ENCODE peak calls at places on chromosomes 16 and 17, in six cellular contexts. F, C, Z, U, O and B are unnamed samples.

GRCh38 chr16:80806957-80807356 is 2.6 kb upstream of the CDYL2 start:
- DNase-seq in F (no peak), C (no peak), O (no peak), Z (no peak), U (no peak), B (no peak)

GRCh38 chr17:65099941-65100315 is 37.2 kb upstream of the RGS9 start:
- DNase-seq in Z (peak), O (peak), C (peak), F (peak), U (peak), B (no peak)

GRCh38 chr16:69105501-69106361 is at the start of gene HAS3:
- DNase-seq in C (peak), Z (no peak), F (peak), O (no peak), U (peak), B (peak)

GRCh38 chr16:86033016-86033474 is 134.1 kb downstream of the IRF8 start:
- DNase-seq in C (peak), O (no peak), F (no peak), U (no peak), Z (no peak), B (no peak)

GRCh38 chr17:34598161-34598776 is 18.9 kb downstream of the TMEM132E start:
- DNase-seq in U (no peak), C (peak), O (no peak), Z (no peak), F (no peak), B (no peak)

GRCh38 chr16:76207270-76207669 is 69.9 kb upstream of the CNTNAP4 start:
- DNase-seq in Z (no peak), F (no peak), O (no peak), U (no peak), C (peak), B (no peak)

GRCh38 chr17:35804658-35805192 is 4.6 kb upstream of the TAF15 start:
- DNase-seq in O (no peak), F (peak), U (peak), Z (peak), C (peak), B (no peak)

GRCh38 chr16:53713403-53714013 is 9.6 kb downstream of the FTO start:
- DNase-seq in C (no peak), F (no peak), O (no peak), Z (no peak), U (no peak), B (no peak)

GRCh38 chr17:39754958-39755549 is 17.3 kb downstream of the GRB7 start:
- DNase-seq in C (peak), F (no peak), U (peak), O (no peak), Z (peak), B (no peak)

DNA sequence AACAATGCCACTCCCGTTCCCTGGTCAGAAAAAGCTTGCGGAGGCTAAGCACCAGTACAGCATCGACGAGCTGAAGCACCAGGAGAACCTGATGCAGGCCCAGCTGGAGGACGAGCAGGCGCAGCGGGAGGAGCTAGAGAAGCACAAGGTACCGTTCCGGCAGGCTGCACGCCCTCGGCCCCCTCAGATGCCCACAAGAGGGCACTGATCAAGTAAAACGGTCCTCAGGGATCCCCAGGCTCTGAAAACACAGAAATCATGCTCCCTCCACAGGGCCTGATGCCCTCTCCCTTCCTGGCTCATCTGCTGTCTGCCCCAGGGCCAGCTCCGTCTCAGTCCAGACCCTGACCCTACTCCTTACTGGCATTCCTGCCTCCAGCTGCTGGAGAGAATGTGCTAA is 21.6 kb downstream of the DRC3 start:
- DNase-seq in U (no peak), C (peak), Z (no peak), F (peak), O (no peak), B (no peak)
- TF ChIP-seq CTCF in U (no peak), C (peak), Z (peak), F (peak), O (no peak), B (no peak)

GRCh38 chr17:41737680-41738023 is 3.2 kb upstream of the HAP1 start:
- DNase-seq in F (no peak), C (peak), O (no peak), U (no peak), Z (no peak), B (no peak)

GRCh38 chr17:41738801-41739112 is 4.3 kb upstream of the HAP1 start:
- DNase-seq in F (no peak), C (no peak), O (no peak), Z (no peak), U (no peak), B (no peak)

GRCh38 chr17:41739661-41740352 is 5.4 kb upstream of the HAP1 start:
- DNase-seq in C (no peak), U (no peak), Z (no peak), O (no peak), F (no peak), B (no peak)

GRCh38 chr17:41736983-41737679 is 2.7 kb upstream of the HAP1 start:
- DNase-seq in F (no peak), O (no peak), Z (no peak), C (no peak), U (no peak), B (no peak)

GRCh38 chr17:41738077-41738800 is 3.8 kb upstream of the HAP1 start:
- DNase-seq in U (peak), Z (peak), C (peak), F (peak), O (peak), B (peak)
- TF ChIP-seq CTCF in U (peak), Z (peak), C (peak), F (peak), O (peak), B (peak)

DNA sequence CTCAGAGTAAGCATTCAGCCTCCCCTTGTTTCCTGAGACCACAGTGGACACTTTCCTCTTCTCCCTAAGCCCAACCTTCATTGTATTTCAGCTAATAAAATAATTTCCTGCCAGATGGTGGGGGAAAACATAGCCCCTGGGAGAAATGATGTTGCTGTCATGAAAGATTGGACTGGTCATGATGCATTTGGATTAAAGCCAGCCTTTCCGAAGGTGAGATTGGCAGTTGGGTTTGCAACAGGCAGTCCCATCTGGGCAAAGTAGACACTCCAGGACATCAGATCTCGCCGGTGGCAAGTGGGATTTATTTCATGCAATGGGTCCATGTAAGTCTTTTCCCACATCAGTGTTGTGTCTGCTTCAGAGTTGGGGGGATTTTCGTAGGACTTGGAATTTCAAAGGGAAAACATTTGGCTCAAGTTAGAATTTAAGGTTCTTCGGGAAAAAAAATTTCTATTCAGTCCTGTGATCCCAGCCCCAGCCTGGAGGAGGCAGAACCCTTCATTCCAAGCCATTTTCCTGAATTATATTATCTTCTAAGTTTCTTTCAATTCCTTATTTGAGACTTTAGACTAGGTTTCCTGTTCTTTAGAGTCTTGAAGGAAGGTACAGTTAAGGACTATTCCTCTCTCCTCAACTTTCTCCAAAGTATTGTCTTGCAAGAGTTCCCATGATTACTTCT is 391.7 kb downstream of the XYLT1 start:
- DNase-seq in F (no peak), C (no peak), U (no peak), O (no peak), Z (no peak), B (no peak)
- TF ChIP-seq CTCF in F (peak), C (peak), U (no peak), O (no peak), Z (no peak), B (no peak)

GRCh38 chr17:75856062-75856681 is 1.0 kb upstream of the WBP2 start:
- DNase-seq in Z (peak), U (peak), C (no peak), F (no peak), O (no peak), B (no peak)
- TF ChIP-seq CTCF in Z (no peak), U (no peak), C (no peak), F (peak), O (peak), B (no peak)

GRCh38 chr17:70208825-70209555 is 39.7 kb downstream of the KCNJ2 start:
- DNase-seq in O (no peak), C (no peak), F (no peak), U (peak), Z (no peak), B (no peak)

GRCh38 chr17:70205386-70205785 is 36.1 kb downstream of the KCNJ2 start:
- DNase-seq in Z (no peak), O (no peak), F (no peak), U (no peak), C (no peak), B (no peak)

GRCh38 chr17:70204431-70204830 is 35.1 kb downstream of the KCNJ2 start:
- DNase-seq in U (no peak), F (no peak), O (no peak), C (no peak), Z (no peak), B (no peak)

GRCh38 chr17:70207184-70207583 is 37.9 kb downstream of the KCNJ2 start:
- DNase-seq in O (no peak), C (no peak), U (no peak), Z (no peak), F (no peak), B (no peak)

GRCh38 chr17:70208080-70208794 is 38.9 kb downstream of the KCNJ2 start:
- DNase-seq in U (no peak), O (no peak), F (no peak), C (no peak), Z (no peak), B (no peak)
- TF ChIP-seq CTCF in U (no peak), O (no peak), F (no peak), C (no peak), Z (no peak), B (no peak)

DNA sequence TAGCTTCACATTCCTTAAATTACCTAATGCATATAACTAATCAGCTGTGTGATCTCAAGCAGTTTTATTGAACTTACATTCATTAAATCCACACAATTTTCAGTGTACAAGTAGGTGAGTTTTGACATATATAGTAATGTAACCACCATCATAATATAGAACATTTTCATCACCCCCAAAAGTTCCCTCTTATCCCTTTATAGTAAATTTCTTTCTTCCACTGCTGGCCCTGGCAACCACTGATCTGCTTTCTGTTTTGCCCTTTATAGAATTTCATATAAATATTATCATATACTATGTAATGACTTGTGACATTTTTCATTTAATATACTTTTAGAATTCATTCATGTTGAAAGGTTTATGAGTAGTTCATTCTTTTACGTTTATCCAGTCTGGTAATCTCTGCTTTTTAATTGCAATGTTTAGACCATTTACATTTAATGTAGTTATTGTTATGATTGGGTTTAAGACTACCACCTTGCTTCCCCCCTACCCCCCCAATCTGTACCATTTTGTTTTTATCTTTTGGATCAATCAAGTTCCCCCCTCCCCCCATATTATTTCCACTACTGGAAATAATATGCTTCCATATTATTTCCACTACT is 125.3 kb upstream of the NACA2 start:
- DNase-seq in Z (no peak), F (no peak), C (no peak), O (no peak), U (no peak), B (no peak)
- TF ChIP-seq CTCF in Z (no peak), F (no peak), C (no peak), O (no peak), U (no peak), B (no peak)

GRCh38 chr17:58219007-58219788 is at the start of gene MKS1:
- DNase-seq in U (peak), O (peak), Z (peak), C (peak), F (peak), B (peak)
- TF ChIP-seq CTCF in U (peak), O (peak), Z (peak), C (peak), F (peak), B (peak)